ENCODE peak calls at places on chromosome 9, in six cellular contexts. Y is CD14-positive monocyte, U is Panc1, P is left ventricle myocardium inferior, R is fibroblast of pulmonary artery, B is foreskin keratinocyte. C is an unnamed sample.

GRCh38 chr9:95460627-95461164 is 56.1 kb downstream of the PTCH1 start:
- DNase-seq in Y (no peak), U (no peak), P (no peak), R (no peak), B (no peak), C (no peak)

GRCh38 chr9:129133067-129133466 is 21.9 kb downstream of the PTPA start:
- DNase-seq in Y (no peak), U (no peak), P (no peak), R (no peak), B (no peak), C (no peak)

GRCh38 chr9:130765135-130766030 is 69.7 kb upstream of the ABL1 start:
- DNase-seq in Y (no peak), U (no peak), P (no peak), R (peak; percentile 73), B (no peak), C (no peak)

GRCh38 chr9:133906218-133906617 is 85.9 kb downstream of the VAV2 start:
- DNase-seq in Y (no peak), U (no peak), P (no peak), R (no peak), B (no peak), C (no peak)

GRCh38 chr9:104774831-104775573 is 11.1 kb downstream of the NIPSNAP3B start:
- DNase-seq in Y (peak; percentile 75), U (no peak), P (no peak), R (peak; percentile 28), B (no peak), C (no peak)

GRCh38 chr9:8457050-8457449 is 657.5 kb upstream of the DMAC1 start:
- DNase-seq in Y (no peak), U (no peak), P (no peak), R (peak; percentile 9), B (no peak), C (no peak)

GRCh38 chr9:34584970-34585369 is 4.6 kb downstream of the CNTFR start:
- DNase-seq in Y (no peak), U (no peak), P (no peak), R (no peak), B (no peak), C (no peak)

GRCh38 chr9:131366745-131367401 is 27.0 kb upstream of the PRRC2B start:
- DNase-seq in Y (no peak), U (no peak), P (peak; percentile 26), R (peak; percentile 79), B (peak; percentile 56), C (peak; percentile 40)

GRCh38 chr9:74078647-74079046 is 418.5 kb upstream of the RORB start:
- DNase-seq in Y (no peak), U (no peak), P (no peak), R (no peak), B (peak; percentile 23), C (no peak)

GRCh38 chr9:94623253-94623652 is 16.1 kb downstream of the FBP1 start:
- DNase-seq in Y (peak; percentile 68), U (no peak), P (no peak), R (peak; percentile 28), B (no peak), C (peak; percentile 56)

GRCh38 chr9:35748239-35748857 is 680 bp downstream of the GBA2 start:
- DNase-seq in Y (no peak), U (no peak), P (no peak), R (no peak), B (no peak), C (no peak)

GRCh38 chr9:134340475-134341186 is 14.4 kb downstream of the RXRA start:
- DNase-seq in Y (peak; percentile 65), U (no peak), P (peak; percentile 67), R (no peak), B (no peak), C (no peak)

GRCh38 chr9:8447618-8448017 is 648.0 kb upstream of the DMAC1 start:
- DNase-seq in Y (no peak), U (no peak), P (no peak), R (no peak), B (no peak), C (no peak)

GRCh38 chr9:14347408-14348224 is 33.7 kb upstream of the NFIB start:
- DNase-seq in Y (no peak), U (no peak), P (peak; percentile 69), R (peak; percentile 60), B (peak; percentile 50), C (peak; percentile 34)

GRCh38 chr9:94904806-94905205 is 178.3 kb downstream of the AOPEP start:
- DNase-seq in Y (no peak), U (no peak), P (no peak), R (no peak), B (no peak), C (no peak)

GRCh38 chr9:82031538-82032280 is 43.1 kb downstream of the SPATA31D1 start:
- DNase-seq in Y (no peak), U (no peak), P (peak; percentile 33), R (peak; percentile 93), B (peak; percentile 56), C (peak; percentile 10)

GRCh38 chr9:126440938-126441337 is 114.3 kb downstream of the MVB12B start:
- DNase-seq in Y (no peak), U (no peak), P (no peak), R (peak; percentile 4), B (no peak), C (no peak)

GRCh38 chr9:131076347-131077195 is 19.8 kb upstream of the AIF1L start:
- DNase-seq in Y (no peak), U (no peak), P (no peak), R (no peak), B (no peak), C (no peak)

GRCh38 chr9:19754921-19755320 is 33.9 kb downstream of the SLC24A2 start:
- DNase-seq in Y (no peak), U (no peak), P (no peak), R (no peak), B (no peak), C (no peak)

GRCh38 chr9:708182-708555 is 133.3 kb upstream of the DMRT1 start:
- DNase-seq in Y (no peak), U (no peak), P (no peak), R (no peak), B (no peak), C (no peak)

GRCh38 chr9:84261082-84261746 is 79.3 kb downstream of the SLC28A3 start:
- DNase-seq in Y (peak; percentile 60), U (peak; percentile 59), P (peak; percentile 83), R (peak; percentile 86), B (peak; percentile 26), C (peak; percentile 80)

GRCh38 chr9:95202076-95202681 is 115.3 kb downstream of the FANCC start:
- DNase-seq in Y (no peak), U (no peak), P (no peak), R (no peak), B (no peak), C (no peak)

GRCh38 chr9:124414612-124415011 is 630 bp downstream of the PSMB7 start:
- DNase-seq in Y (no peak), U (no peak), P (no peak), R (no peak), B (no peak), C (no peak)

GRCh38 chr9:124409410-124409809 is 5.8 kb downstream of the PSMB7 start:
- DNase-seq in Y (no peak), U (no peak), P (no peak), R (no peak), B (no peak), C (no peak)

GRCh38 chr9:124412228-124412575 is 3.0 kb downstream of the PSMB7 start:
- DNase-seq in Y (no peak), U (no peak), P (no peak), R (no peak), B (peak; percentile 41), C (no peak)

GRCh38 chr9:124411514-124412227 is 3.6 kb downstream of the PSMB7 start:
- DNase-seq in Y (no peak), U (peak; percentile 46), P (no peak), R (peak; percentile 82), B (peak; percentile 42), C (no peak)

DNA sequence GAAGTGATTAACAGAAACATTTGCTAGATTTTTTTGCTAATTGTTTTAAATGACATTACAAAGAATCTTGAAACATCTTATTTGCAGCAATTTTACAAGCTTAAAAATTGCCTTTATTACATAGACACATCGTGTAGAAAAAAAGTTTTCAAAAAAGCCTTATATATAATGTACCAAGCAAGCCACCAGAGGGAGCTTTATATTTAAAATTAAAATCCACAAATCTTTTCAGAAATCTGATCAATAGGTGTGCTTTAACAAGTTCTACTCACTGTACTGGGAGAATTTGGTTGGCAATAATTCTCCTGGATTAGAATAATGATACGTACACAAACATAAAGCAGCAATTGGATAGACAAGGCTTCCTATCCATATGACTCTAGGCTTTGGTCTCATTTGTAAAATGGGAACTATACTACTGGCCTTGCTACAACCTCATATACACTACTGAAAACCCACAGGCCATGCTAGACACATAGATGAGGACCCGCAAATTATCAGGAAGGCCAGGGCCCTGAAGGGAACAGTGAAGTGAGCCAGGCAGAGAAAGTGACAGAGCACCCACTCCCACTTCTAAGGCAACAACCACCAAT is 4.8 kb downstream of the PSMB7 start:
- DNase-seq in Y (no peak), U (no peak), P (no peak), R (peak; percentile 25), B (no peak), C (no peak)
- TF ChIP-seq CTCF in Y (peak; percentile 57), U (peak; percentile 60), P (peak; percentile 35), R (peak; percentile 39), B (peak; percentile 58), C (peak; percentile 13)

GRCh38 chr9:6078382-6079105 is 63.1 kb upstream of the RANBP6 start:
- DNase-seq in Y (no peak), U (no peak), P (no peak), R (no peak), B (no peak), C (no peak)
- TF ChIP-seq CTCF in Y (no peak), U (no peak), P (no peak), R (no peak), B (no peak), C (no peak)

DNA sequence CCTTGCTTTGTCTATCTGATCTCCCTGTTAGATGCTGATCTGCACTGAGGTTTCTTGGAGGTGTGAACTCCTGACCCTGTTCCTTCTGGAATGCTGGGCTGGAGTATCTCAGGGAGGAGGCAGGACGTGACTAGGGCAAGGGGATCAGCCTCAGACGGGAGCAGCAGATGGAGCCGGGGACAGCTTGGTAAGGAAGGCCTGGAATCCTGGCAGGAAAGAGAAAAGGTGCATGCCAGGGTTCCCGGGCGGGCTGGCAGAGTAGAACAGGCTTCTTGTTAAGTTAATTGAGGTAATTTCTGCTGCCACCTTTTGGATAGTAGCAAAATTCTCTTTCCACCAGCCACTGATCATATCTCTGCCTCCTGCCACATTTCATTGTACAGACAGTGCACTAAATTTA is 180.9 kb downstream of the ZNF462 start:
- DNase-seq in Y (no peak), U (no peak), P (no peak), R (no peak), B (no peak), C (no peak)
- TF ChIP-seq CTCF in Y (no peak), U (no peak), P (peak; percentile 36), R (no peak), B (peak; percentile 44), C (no peak)

GRCh38 chr9:69672828-69673640 is 863 bp upstream of the APBA1 start:
- DNase-seq in Y (peak; percentile 72), U (peak; percentile 10), P (peak; percentile 83), R (peak; percentile 89), B (peak; percentile 50), C (peak; percentile 83)

GRCh38 chr9:69674112-69674511 is 1.9 kb upstream of the APBA1 start:
- DNase-seq in Y (no peak), U (no peak), P (no peak), R (no peak), B (no peak), C (no peak)

GRCh38 chr9:69674741-69675438 is 2.7 kb upstream of the APBA1 start:
- DNase-seq in Y (no peak), U (no peak), P (no peak), R (peak; percentile 88), B (peak; percentile 58), C (no peak)

GRCh38 chr9:69671291-69671903 is 774 bp downstream of the APBA1 start:
- DNase-seq in Y (no peak), U (no peak), P (no peak), R (no peak), B (no peak), C (no peak)

GRCh38 chr9:69671904-69672827 is at the start of gene APBA1:
- DNase-seq in Y (peak; percentile 48), U (no peak), P (peak; percentile 75), R (peak; percentile 60), B (no peak), C (peak; percentile 45)
- TF ChIP-seq CTCF in Y (no peak), U (no peak), P (peak; percentile 26), R (no peak), B (peak; percentile 9), C (no peak)

C was measured in Calu3.